ENCODE peak calls at places on chromosome 4, in five cellular contexts. One of them, this sample, is unnamed.

GRCh38 chr4:169398294-169398693 is 127.5 kb upstream of the SH3RF1 start:
- DNase-seq in heart right ventricle: no peak
- DNase-seq in HCT116: no peak
- DNase-seq in psoas muscle: no peak
- DNase-seq in neural progenitor cell: no peak
- DNase-seq in this sample: no peak

GRCh38 chr4:87058272-87059073 is 123.7 kb downstream of the AFF1 start:
- DNase-seq in neural progenitor cell: peak; percentile 72
- DNase-seq in psoas muscle: no peak
- DNase-seq in heart right ventricle: no peak
- DNase-seq in HCT116: peak; percentile 29
- DNase-seq in this sample: peak; percentile 22

GRCh38 chr4:26048378-26048882 is 134.4 kb downstream of the SMIM20 start:
- DNase-seq in heart right ventricle: peak; percentile 45
- DNase-seq in HCT116: no peak
- DNase-seq in psoas muscle: peak; percentile 66
- DNase-seq in neural progenitor cell: no peak
- DNase-seq in this sample: no peak

GRCh38 chr4:172698256-172698655 is 470.4 kb upstream of the GALNT7 start:
- DNase-seq in psoas muscle: no peak
- DNase-seq in HCT116: no peak
- DNase-seq in heart right ventricle: no peak
- DNase-seq in neural progenitor cell: no peak
- DNase-seq in this sample: no peak

GRCh38 chr4:130478406-130478805 is 1382.5 kb downstream of the C4orf33 start:
- DNase-seq in heart right ventricle: no peak
- DNase-seq in psoas muscle: no peak
- DNase-seq in neural progenitor cell: no peak
- DNase-seq in HCT116: no peak
- DNase-seq in this sample: no peak

GRCh38 chr4:5036239-5036638 is 15.0 kb upstream of the STK32B start:
- DNase-seq in heart right ventricle: no peak
- DNase-seq in psoas muscle: no peak
- DNase-seq in neural progenitor cell: no peak
- DNase-seq in HCT116: no peak
- DNase-seq in this sample: no peak

GRCh38 chr4:43331226-43332078 is 438.9 kb downstream of the GRXCR1 start:
- DNase-seq in psoas muscle: no peak
- DNase-seq in heart right ventricle: no peak
- DNase-seq in HCT116: no peak
- DNase-seq in neural progenitor cell: no peak
- DNase-seq in this sample: no peak

GRCh38 chr4:186190456-186191265 is 706 bp upstream of the CYP4V2 start:
- DNase-seq in neural progenitor cell: peak; percentile 57
- DNase-seq in psoas muscle: no peak
- DNase-seq in heart right ventricle: peak; percentile 58
- DNase-seq in HCT116: no peak
- DNase-seq in this sample: peak; percentile 45

GRCh38 chr4:4488405-4489404 is 53.1 kb downstream of the STX18 start:
- DNase-seq in neural progenitor cell: peak; percentile 79
- DNase-seq in psoas muscle: peak; percentile 44
- DNase-seq in heart right ventricle: peak; percentile 20
- DNase-seq in HCT116: peak; percentile 60
- DNase-seq in this sample: peak; percentile 71

GRCh38 chr4:26288308-26288982 is 32.4 kb upstream of the RBPJ start:
- DNase-seq in HCT116: no peak
- DNase-seq in psoas muscle: no peak
- DNase-seq in neural progenitor cell: no peak
- DNase-seq in heart right ventricle: no peak
- DNase-seq in this sample: peak; percentile 39

GRCh38 chr4:124437853-124438495 is 274.6 kb downstream of the ANKRD50 start:
- DNase-seq in heart right ventricle: no peak
- DNase-seq in HCT116: no peak
- DNase-seq in neural progenitor cell: no peak
- DNase-seq in psoas muscle: no peak
- DNase-seq in this sample: no peak

GRCh38 chr4:152448806-152449205 is 87.1 kb downstream of the FBXW7 start:
- DNase-seq in heart right ventricle: no peak
- DNase-seq in psoas muscle: no peak
- DNase-seq in HCT116: no peak
- DNase-seq in neural progenitor cell: no peak
- DNase-seq in this sample: no peak

GRCh38 chr4:137994858-137995257 is 247.3 kb downstream of the SLC7A11 start:
- DNase-seq in psoas muscle: no peak
- DNase-seq in neural progenitor cell: no peak
- DNase-seq in heart right ventricle: no peak
- DNase-seq in HCT116: no peak
- DNase-seq in this sample: no peak

GRCh38 chr4:128565565-128566186 is 243.8 kb upstream of the JADE1 start:
- DNase-seq in HCT116: peak; percentile 46
- DNase-seq in heart right ventricle: peak; percentile 39
- DNase-seq in neural progenitor cell: peak; percentile 79
- DNase-seq in psoas muscle: peak; percentile 30
- DNase-seq in this sample: peak; percentile 75

GRCh38 chr4:26999689-27000088 is 139.0 kb downstream of the STIM2 start:
- DNase-seq in HCT116: no peak
- DNase-seq in neural progenitor cell: no peak
- DNase-seq in heart right ventricle: no peak
- DNase-seq in psoas muscle: no peak
- DNase-seq in this sample: no peak

GRCh38 chr4:3336389-3337356 is 43.9 kb downstream of the RGS12 start:
- DNase-seq in neural progenitor cell: no peak
- DNase-seq in psoas muscle: no peak
- DNase-seq in heart right ventricle: no peak
- DNase-seq in HCT116: no peak
- DNase-seq in this sample: no peak

GRCh38 chr4:153507679-153508073 is 41.5 kb downstream of the TMEM131L start:
- DNase-seq in HCT116: no peak
- DNase-seq in neural progenitor cell: no peak
- DNase-seq in heart right ventricle: no peak
- DNase-seq in psoas muscle: no peak
- DNase-seq in this sample: no peak

GRCh38 chr4:150402968-150403367 is 179.0 kb upstream of the MAB21L2 start:
- DNase-seq in heart right ventricle: peak; percentile 42
- DNase-seq in HCT116: no peak
- DNase-seq in psoas muscle: peak; percentile 15
- DNase-seq in neural progenitor cell: peak; percentile 24
- DNase-seq in this sample: peak; percentile 27

GRCh38 chr4:167943872-167944505 is 148.3 kb upstream of the ANXA10 start:
- DNase-seq in HCT116: no peak
- DNase-seq in psoas muscle: no peak
- DNase-seq in heart right ventricle: no peak
- DNase-seq in neural progenitor cell: no peak
- DNase-seq in this sample: no peak

GRCh38 chr4:530017-530781 is 31.2 kb downstream of the PIGG start:
- DNase-seq in psoas muscle: no peak
- DNase-seq in neural progenitor cell: no peak
- DNase-seq in heart right ventricle: no peak
- DNase-seq in HCT116: no peak
- DNase-seq in this sample: no peak

GRCh38 chr4:171812377-171813194 is 618 bp upstream of the GALNTL6 start:
- DNase-seq in neural progenitor cell: peak; percentile 61
- DNase-seq in HCT116: no peak
- DNase-seq in psoas muscle: peak; percentile 11
- DNase-seq in heart right ventricle: no peak
- DNase-seq in this sample: no peak

GRCh38 chr4:54277691-54278090 is 48.6 kb downstream of the PDGFRA start:
- DNase-seq in psoas muscle: no peak
- DNase-seq in neural progenitor cell: no peak
- DNase-seq in heart right ventricle: no peak
- DNase-seq in HCT116: no peak
- DNase-seq in this sample: peak; percentile 6

GRCh38 chr4:130028552-130028951 is 932.6 kb downstream of the C4orf33 start:
- DNase-seq in psoas muscle: no peak
- DNase-seq in HCT116: no peak
- DNase-seq in heart right ventricle: no peak
- DNase-seq in neural progenitor cell: peak; percentile 31
- DNase-seq in this sample: no peak

GRCh38 chr4:24672871-24673270 is 88.5 kb upstream of the DHX15 start:
- DNase-seq in heart right ventricle: no peak
- DNase-seq in psoas muscle: no peak
- DNase-seq in neural progenitor cell: no peak
- DNase-seq in HCT116: no peak
- DNase-seq in this sample: no peak

GRCh38 chr4:125390126-125390525 is 75.4 kb downstream of the FAT4 start:
- DNase-seq in neural progenitor cell: no peak
- DNase-seq in HCT116: no peak
- DNase-seq in heart right ventricle: no peak
- DNase-seq in psoas muscle: no peak
- DNase-seq in this sample: no peak

GRCh38 chr4:182449186-182449880 is 206.1 kb downstream of the TENM3 start:
- DNase-seq in psoas muscle: no peak
- DNase-seq in neural progenitor cell: peak; percentile 87
- DNase-seq in HCT116: no peak
- DNase-seq in heart right ventricle: no peak
- DNase-seq in this sample: no peak

GRCh38 chr4:169724251-169724650 is 33.5 kb downstream of the HPF1 start:
- DNase-seq in neural progenitor cell: peak; percentile 15
- DNase-seq in heart right ventricle: no peak
- DNase-seq in HCT116: no peak
- DNase-seq in psoas muscle: no peak
- DNase-seq in this sample: no peak

GRCh38 chr4:61202638-61203495 is 2.7 kb downstream of the ADGRL3 start:
- DNase-seq in heart right ventricle: no peak
- DNase-seq in HCT116: no peak
- DNase-seq in psoas muscle: no peak
- DNase-seq in neural progenitor cell: peak; percentile 60
- DNase-seq in this sample: peak; percentile 4

GRCh38 chr4:20603671-20604313 is 96.5 kb upstream of the PACRGL start:
- DNase-seq in HCT116: no peak
- DNase-seq in neural progenitor cell: no peak
- DNase-seq in heart right ventricle: no peak
- DNase-seq in psoas muscle: no peak
- DNase-seq in this sample: no peak

GRCh38 chr4:81521708-81522107 is 50.0 kb upstream of the RASGEF1B start:
- DNase-seq in HCT116: no peak
- DNase-seq in neural progenitor cell: no peak
- DNase-seq in psoas muscle: no peak
- DNase-seq in heart right ventricle: no peak
- DNase-seq in this sample: no peak

GRCh38 chr4:177791188-177791587 is 349.0 kb upstream of the AGA start:
- DNase-seq in neural progenitor cell: no peak
- DNase-seq in psoas muscle: no peak
- DNase-seq in heart right ventricle: no peak
- DNase-seq in HCT116: no peak
- DNase-seq in this sample: no peak

GRCh38 chr4:24322986-24323385 is 261.4 kb downstream of the DHX15 start:
- DNase-seq in psoas muscle: no peak
- DNase-seq in heart right ventricle: no peak
- DNase-seq in neural progenitor cell: no peak
- DNase-seq in HCT116: no peak
- DNase-seq in this sample: no peak

GRCh38 chr4:139753686-139754085 is 88.1 kb downstream of the MGST2 start:
- DNase-seq in neural progenitor cell: no peak
- DNase-seq in heart right ventricle: no peak
- DNase-seq in HCT116: no peak
- DNase-seq in psoas muscle: no peak
- DNase-seq in this sample: no peak

GRCh38 chr4:114015444-114015899 is 36.0 kb upstream of the ARSJ start:
- DNase-seq in heart right ventricle: no peak
- DNase-seq in psoas muscle: no peak
- DNase-seq in HCT116: peak; percentile 78
- DNase-seq in neural progenitor cell: no peak
- DNase-seq in this sample: no peak

GRCh38 chr4:68119921-68120320 is 9.7 kb downstream of the TMPRSS11F start:
- DNase-seq in heart right ventricle: no peak
- DNase-seq in neural progenitor cell: no peak
- DNase-seq in HCT116: no peak
- DNase-seq in psoas muscle: no peak
- DNase-seq in this sample: no peak

GRCh38 chr4:123398151-123398802 is 1.7 kb downstream of the SPRY1 start:
- DNase-seq in heart right ventricle: peak; percentile 65
- DNase-seq in psoas muscle: peak; percentile 79
- DNase-seq in neural progenitor cell: peak; percentile 90
- DNase-seq in HCT116: peak; percentile 22
- DNase-seq in this sample: peak; percentile 82
- TF ChIP-seq CTCF in heart right ventricle: peak; percentile 31
- TF ChIP-seq CTCF in psoas muscle: peak; percentile 67
- TF ChIP-seq CTCF in neural progenitor cell: peak; percentile 55
- TF ChIP-seq CTCF in HCT116: peak; percentile 31
- TF ChIP-seq CTCF in this sample: peak; percentile 46

GRCh38 chr4:156875697-156876096 is 95.9 kb downstream of the PDGFC start:
- DNase-seq in HCT116: no peak
- DNase-seq in heart right ventricle: no peak
- DNase-seq in psoas muscle: no peak
- DNase-seq in neural progenitor cell: no peak
- DNase-seq in this sample: peak; percentile 2
- TF ChIP-seq CTCF in HCT116: no peak
- TF ChIP-seq CTCF in heart right ventricle: no peak
- TF ChIP-seq CTCF in psoas muscle: no peak
- TF ChIP-seq CTCF in neural progenitor cell: no peak
- TF ChIP-seq CTCF in this sample: no peak

GRCh38 chr4:7506119-7506518 is 71.4 kb upstream of the PSAPL1 start:
- DNase-seq in heart right ventricle: no peak
- DNase-seq in HCT116: no peak
- DNase-seq in neural progenitor cell: no peak
- DNase-seq in psoas muscle: no peak
- DNase-seq in this sample: no peak
- TF ChIP-seq CTCF in heart right ventricle: no peak
- TF ChIP-seq CTCF in HCT116: no peak
- TF ChIP-seq CTCF in neural progenitor cell: no peak
- TF ChIP-seq CTCF in psoas muscle: no peak
- TF ChIP-seq CTCF in this sample: no peak

DNA sequence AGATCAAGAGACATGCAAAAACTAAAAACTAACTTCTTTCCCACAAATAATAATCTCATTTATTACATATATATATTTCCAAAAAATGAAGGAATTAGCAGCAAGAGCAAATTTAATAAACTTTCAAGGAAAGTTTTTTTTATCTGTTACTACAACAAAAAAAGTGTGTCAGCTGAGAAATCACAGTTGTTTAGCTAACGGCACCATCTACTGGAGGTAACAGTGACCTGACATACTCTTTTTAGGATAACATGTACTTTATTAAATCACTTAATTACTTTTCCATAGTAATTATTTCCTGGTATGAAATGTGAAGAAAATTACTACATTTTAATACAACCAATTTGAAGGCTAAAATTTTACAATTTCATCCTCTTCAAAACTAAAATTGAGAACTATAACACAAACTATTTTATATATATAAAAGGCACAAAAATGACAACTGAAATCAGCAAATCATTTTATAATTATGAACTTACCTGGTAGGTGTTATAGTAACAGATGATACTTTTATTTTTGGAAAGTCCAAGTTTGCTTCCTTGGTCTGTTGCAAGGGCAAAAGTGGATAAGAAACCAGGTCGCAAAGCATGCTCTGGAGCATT is 9.1 kb downstream of the LAMTOR3 start:
- DNase-seq in psoas muscle: no peak
- DNase-seq in neural progenitor cell: peak; percentile 55
- DNase-seq in HCT116: peak; percentile 22
- DNase-seq in heart right ventricle: no peak
- DNase-seq in this sample: peak; percentile 11
- TF ChIP-seq CTCF in psoas muscle: peak; percentile 34
- TF ChIP-seq CTCF in neural progenitor cell: peak; percentile 68
- TF ChIP-seq CTCF in HCT116: peak; percentile 49
- TF ChIP-seq CTCF in heart right ventricle: peak; percentile 42
- TF ChIP-seq CTCF in this sample: no peak

This sample was measured in Calu3.